ENCODE peak calls at places on chromosomes 13 and 19, in five cellular contexts. Z is GM23338, R is fibroblast of pulmonary artery, K is AG04449, H is choroid plexus epithelial cell. Q is an unnamed sample.

GRCh38 chr13:54709546-54709945 is 1680.9 kb downstream of the OLFM4 start:
- DNase-seq in K (no peak), R (no peak), Z (no peak), H (no peak), Q (no peak)

GRCh38 chr19:33397536-33398360 is 24.2 kb downstream of the CEBPG start:
- DNase-seq in R (no peak), H (peak), Z (no peak), K (no peak), Q (no peak)

GRCh38 chr13:111474136-111475002 is 153.9 kb downstream of the TEX29 start:
- DNase-seq in K (peak), H (peak), Z (peak), R (peak), Q (peak)

GRCh38 chr13:113930711-113931637 is 42.9 kb downstream of the C13orf46 start:
- DNase-seq in Z (no peak), K (no peak), H (no peak), R (no peak), Q (no peak)

GRCh38 chr19:58570770-58571574 is 2.2 kb downstream of the MZF1 start:
- DNase-seq in H (no peak), Z (no peak), R (no peak), K (no peak), Q (no peak)

GRCh38 chr13:20567881-20568528 is 1.0 kb downstream of the IFT88 start:
- DNase-seq in H (no peak), K (no peak), Z (no peak), R (no peak), Q (no peak)

GRCh38 chr19:6739390-6739883 is at the start of gene TRIP10:
- DNase-seq in K (no peak), R (peak), H (peak), Z (peak), Q (no peak)

GRCh38 chr19:47229674-47230121 is 1.3 kb downstream of the BBC3 start:
- DNase-seq in R (peak), Z (no peak), H (peak), K (no peak), Q (no peak)

GRCh38 chr13:77222000-77222690 is 104.7 kb downstream of the MYCBP2 start:
- DNase-seq in Z (no peak), K (no peak), R (no peak), H (no peak), Q (no peak)

GRCh38 chr13:72151241-72151640 is 284.2 kb upstream of the DACH1 start:
- DNase-seq in H (peak), R (peak), Z (no peak), K (peak), Q (no peak)

GRCh38 chr13:50230365-50230978 is 215.2 kb downstream of the KCNRG start:
- DNase-seq in K (no peak), H (peak), R (peak), Z (no peak), Q (no peak)

GRCh38 chr19:18839465-18840287 is 7.9 kb downstream of the UPF1 start:
- DNase-seq in R (no peak), H (peak), Z (peak), K (no peak), Q (no peak)

GRCh38 chr19:29491995-29492577 is 33.7 kb upstream of the VSTM2B start:
- DNase-seq in H (no peak), K (no peak), Z (no peak), R (no peak), Q (no peak)

GRCh38 chr19:45924891-45925447 is 10.4 kb upstream of the NANOS2 start:
- DNase-seq in R (no peak), K (no peak), H (no peak), Z (no peak), Q (no peak)

GRCh38 chr13:50154697-50155096 is 139.5 kb downstream of the KCNRG start:
- DNase-seq in R (no peak), K (no peak), Z (no peak), H (no peak), Q (no peak)

GRCh38 chr13:48318714-48319457 is 15.3 kb downstream of the RB1 start:
- DNase-seq in H (no peak), Z (no peak), R (no peak), K (no peak), Q (no peak)

GRCh38 chr13:27923794-27924528 is 4.2 kb downstream of the PDX1 start:
- DNase-seq in K (no peak), Z (peak), H (no peak), R (no peak), Q (no peak)

GRCh38 chr19:18340990-18341868 is 831 bp downstream of the PGPEP1 start:
- DNase-seq in H (peak), K (no peak), R (peak), Z (peak), Q (no peak)

GRCh38 chr19:5036733-5037681 is 68.1 kb downstream of the KDM4B start:
- DNase-seq in H (peak), K (no peak), R (peak), Z (no peak), Q (no peak)

GRCh38 chr19:55635856-55636440 is 4.9 kb upstream of the ZNF580 start:
- DNase-seq in R (no peak), Z (no peak), H (no peak), K (no peak), Q (no peak)

GRCh38 chr19:55633866-55634265 is 6.9 kb upstream of the ZNF580 start:
- DNase-seq in K (no peak), Z (no peak), R (no peak), H (no peak), Q (no peak)

GRCh38 chr19:55635334-55635717 is 5.5 kb upstream of the ZNF580 start:
- DNase-seq in Z (no peak), H (no peak), K (no peak), R (no peak), Q (no peak)

GRCh38 chr19:55636723-55637122 is 4.1 kb upstream of the ZNF580 start:
- DNase-seq in H (no peak), R (no peak), Z (no peak), K (no peak), Q (no peak)

GRCh38 chr19:55632463-55632834 is 8.1 kb upstream of the ZNF784 start:
- DNase-seq in R (peak), Z (peak), K (peak), H (peak), Q (peak)
- H3K4me3 ChIP-seq in R (no peak), Z (no peak), K (no peak), H (no peak), Q (no peak)

GRCh38 chr19:49680473-49681351 is 3.6 kb downstream of the PRMT1 start:
- DNase-seq in R (peak), H (peak), K (no peak), Z (peak), Q (no peak)
- H3K4me3 ChIP-seq in R (no peak), H (peak), K (no peak), Z (peak), Q (peak)

DNA sequence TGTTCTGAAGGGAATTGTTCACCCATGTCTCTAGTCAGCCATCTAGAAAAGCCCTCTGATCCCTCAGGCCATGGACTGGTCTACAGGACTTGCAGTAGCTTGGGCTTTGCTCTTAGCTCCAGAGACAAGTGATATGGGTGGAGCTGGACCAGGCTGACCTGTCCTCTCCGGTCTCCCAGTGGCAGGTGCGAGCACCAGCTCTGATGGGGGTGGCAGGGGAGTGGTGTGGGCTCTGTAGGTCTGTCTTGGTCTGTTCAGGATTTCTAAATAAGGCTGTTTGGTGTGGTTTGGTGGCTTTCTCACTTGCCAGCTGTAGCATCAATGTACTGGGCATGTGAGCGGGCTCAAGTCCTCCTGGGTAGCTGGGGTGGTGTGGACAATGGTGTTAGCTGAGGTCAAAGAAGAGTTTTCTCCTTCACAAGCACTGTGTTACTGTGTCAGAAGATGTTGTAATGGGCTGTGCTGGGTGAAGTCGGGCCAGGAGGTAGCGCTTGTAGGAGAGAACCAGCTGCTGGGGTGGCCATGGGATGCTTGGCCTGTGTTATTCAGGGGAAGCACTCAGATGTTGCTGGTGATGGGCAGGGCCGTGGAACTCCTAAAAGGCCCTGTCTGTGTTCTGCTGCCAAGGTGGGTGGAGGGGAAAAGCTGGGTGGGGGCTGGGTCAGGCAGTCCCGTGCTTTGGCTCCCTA is 16.9 kb downstream of the GPC6 start:
- DNase-seq in K (no peak), Z (no peak), R (no peak), H (peak), Q (no peak)
- H3K4me3 ChIP-seq in K (no peak), Z (no peak), R (no peak), H (no peak), Q (no peak)

DNA sequence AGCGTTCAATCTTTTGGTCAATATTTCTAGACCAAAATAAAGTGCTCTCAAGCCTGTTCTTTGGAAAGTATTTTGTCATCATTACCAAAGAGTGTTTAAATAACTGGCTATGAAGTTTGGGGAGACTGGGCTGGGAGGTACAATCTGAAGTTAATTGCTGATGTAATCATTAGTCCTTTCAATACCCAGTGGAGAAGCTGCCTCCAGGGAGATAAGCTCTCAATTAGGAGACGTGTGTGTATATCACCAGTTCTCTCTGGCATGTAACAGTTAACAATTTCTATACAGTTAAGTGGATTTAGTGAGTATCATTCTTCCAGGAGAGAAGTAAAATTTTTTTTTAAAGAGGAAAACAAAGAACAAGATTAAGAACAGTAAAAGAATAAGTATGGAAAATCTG is 1.4 kb downstream of the COL4A1 start:
- DNase-seq in Z (no peak), R (no peak), H (no peak), K (no peak), Q (no peak)
- H3K4me3 ChIP-seq in Z (peak), R (peak), H (peak), K (peak), Q (peak)

GRCh38 chr19:53595510-53595867 is 36.3 kb upstream of the DPRX start:
- DNase-seq in R (no peak), K (no peak), Z (no peak), H (no peak), Q (no peak)

GRCh38 chr19:53597023-53597422 is 34.8 kb upstream of the DPRX start:
- DNase-seq in Z (no peak), H (no peak), K (no peak), R (no peak), Q (no peak)

GRCh38 chr19:53594811-53595509 is 36.8 kb upstream of the DPRX start:
- DNase-seq in R (no peak), Z (peak), K (no peak), H (no peak), Q (no peak)

GRCh38 chr19:53598361-53598760 is 33.4 kb upstream of the DPRX start:
- DNase-seq in H (no peak), R (no peak), Z (no peak), K (no peak), Q (no peak)

DNA sequence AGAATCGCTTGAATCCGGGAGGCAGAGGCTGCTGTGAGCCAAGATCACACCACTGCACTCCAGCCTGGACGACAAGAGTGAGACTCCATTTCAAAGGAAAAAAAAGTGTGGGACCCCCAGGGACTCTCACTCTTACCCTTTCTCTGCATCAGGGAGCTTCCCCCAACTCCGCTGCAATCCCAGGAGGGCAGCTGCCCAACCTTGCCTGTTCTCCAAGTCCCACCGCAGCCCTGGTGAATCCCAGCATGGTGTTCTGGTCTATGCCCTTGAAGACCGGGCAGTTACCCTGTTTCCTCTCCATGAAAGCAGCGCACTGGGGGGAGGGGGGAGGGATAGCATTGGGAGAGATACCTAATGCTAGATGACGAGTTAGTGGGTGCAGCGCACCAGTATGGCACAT is 35.7 kb upstream of the DPRX start:
- DNase-seq in R (no peak), K (no peak), H (no peak), Z (peak), Q (no peak)
- H3K4me3 ChIP-seq in R (no peak), K (no peak), H (no peak), Z (peak), Q (no peak)

GRCh38 chr19:15702590-15702930 is 25.3 kb upstream of the OR10H2 start:
- DNase-seq in H (peak), Z (peak), R (peak), K (peak), Q (peak)
- H3K4me3 ChIP-seq in H (no peak), Z (no peak), R (no peak), K (no peak), Q (no peak)

Q was measured in HFF-Myc.